ENCODE peak calls at places on chromosomes 16 and 17, in four cellular contexts. P is activated T-cell treated with anti-CD3 and anti-CD28 coated beads, Interleukin-2, amount 50 U/mL, for 4 hours; K is omental fat pad; A is HCT116. M is an unnamed sample.

GRCh38 chr16:47833771-47834170 is 322.0 kb downstream of the ABCC12 start:
- ATAC-seq in P (no peak), K (no peak), A (no peak), M (no peak)

GRCh38 chr17:42832934-42833770 is at the start of gene PSME3:
- ATAC-seq in P (peak; percentile 92), K (peak; percentile 90), A (peak; percentile 89), M (peak; percentile 97)

GRCh38 chr16:9151597-9151996 is 60.2 kb downstream of the HAPSTR1 start:
- ATAC-seq in P (no peak), K (no peak), A (no peak), M (no peak)

GRCh38 chr17:416293-417206 is 63.9 kb upstream of the RPH3AL start:
- ATAC-seq in P (peak; percentile 55), K (no peak), A (no peak), M (no peak)

GRCh38 chr17:64058547-64059115 is 38.2 kb upstream of the ICAM2 start:
- ATAC-seq in P (no peak), K (peak; percentile 49), A (no peak), M (no peak)

GRCh38 chr17:67280279-67280678 is 35.3 kb upstream of the HELZ start:
- ATAC-seq in P (no peak), K (peak; percentile 40), A (no peak), M (peak; percentile 46)

GRCh38 chr16:81427245-81427644 is 17.4 kb upstream of the CMIP start:
- ATAC-seq in P (no peak), K (no peak), A (no peak), M (no peak)

GRCh38 chr17:81065500-81065899 is 30.5 kb downstream of the BAIAP2 start:
- ATAC-seq in P (no peak), K (peak; percentile 9), A (peak; percentile 9), M (no peak)

GRCh38 chr17:64728041-64728695 is 66.1 kb upstream of the SMURF2 start:
- ATAC-seq in P (no peak), K (no peak), A (no peak), M (peak; percentile 26)

GRCh38 chr17:68184816-68185436 is 62.9 kb upstream of the AMZ2 start:
- ATAC-seq in P (peak; percentile 87), K (no peak), A (peak; percentile 27), M (no peak)